ENCODE peak calls at places on chromosomes 1 and 21, in eight cellular contexts. W, N, U, J, P, X, H and T are unnamed samples. For H3K27me3 and H3K4me1, the result is how much of the 10 kb centered on the place peaks cover.

GRCh38 chr1:38258085-38258484 is 211.5 kb upstream of the POU3F1 start:
- DNase-seq in P (no peak), N (peak), H (no peak), X (no peak), U (no peak), W (no peak), J (no peak), T (no peak)

GRCh38 chr1:154539486-154540483 is 18.7 kb downstream of the UBE2Q1 start:
- DNase-seq in N (no peak), J (no peak), P (no peak), W (no peak), U (no peak), H (no peak), X (peak), T (no peak)

GRCh38 chr1:161907266-161907665 is 116.4 kb downstream of the OLFML2B start:
- DNase-seq in P (no peak), X (no peak), H (no peak), N (no peak), J (no peak), W (no peak), U (no peak), T (no peak)

GRCh38 chr1:12244078-12244477 is 14.2 kb downstream of the VPS13D start:
- DNase-seq in U (peak), J (no peak), W (peak), X (peak), N (no peak), H (no peak), P (peak), T (no peak)

GRCh38 chr1:5986018-5986417 is 6.2 kb downstream of the NPHP4 start:
- DNase-seq in X (no peak), U (no peak), H (no peak), P (no peak), J (no peak), N (no peak), W (no peak), T (no peak)

GRCh38 chr1:43586136-43586726 is 55.5 kb downstream of the PTPRF start:
- DNase-seq in U (no peak), W (no peak), J (no peak), X (no peak), N (no peak), H (no peak), P (no peak), T (no peak)

GRCh38 chr1:68358439-68358838 is 91.3 kb downstream of the RPE65 start:
- DNase-seq in P (no peak), J (no peak), N (no peak), W (no peak), H (no peak), U (no peak), X (no peak), T (no peak)

GRCh38 chr1:58576727-58577675 is at the start of gene TACSTD2:
- DNase-seq in P (no peak), U (peak), N (peak), H (no peak), X (no peak), J (no peak), W (peak), T (no peak)

GRCh38 chr1:33462449-33463164 is 9.8 kb upstream of the ZSCAN20 start:
- DNase-seq in P (no peak), N (no peak), X (no peak), J (no peak), H (no peak), U (no peak), W (no peak), T (no peak)

GRCh38 chr1:203648281-203648680 is 21.6 kb downstream of the ATP2B4 start:
- DNase-seq in U (no peak), X (no peak), W (no peak), N (no peak), H (no peak), J (no peak), P (no peak), T (no peak)

GRCh38 chr21:46024983-46025860 is 43.7 kb downstream of the COL6A1 start:
- DNase-seq in X (no peak), W (peak), N (no peak), P (peak), J (peak), U (peak), H (no peak), T (no peak)

GRCh38 chr1:12585536-12585935 is 32.5 kb downstream of the DHRS3 start:
- DNase-seq in W (no peak), N (peak), H (no peak), J (no peak), X (no peak), U (no peak), P (no peak), T (no peak)

GRCh38 chr1:46517932-46518498 is 28.4 kb downstream of the DMBX1 start:
- DNase-seq in N (peak), U (no peak), J (no peak), X (no peak), P (no peak), H (no peak), W (no peak), T (no peak)

GRCh38 chr1:229848762-229849677 is 218.0 kb upstream of the GALNT2 start:
- DNase-seq in J (no peak), U (peak), W (peak), P (peak), H (no peak), X (peak), N (no peak), T (no peak)

GRCh38 chr1:206682111-206682510 is 2.6 kb upstream of the MAPKAPK2 start:
- DNase-seq in J (no peak), N (no peak), W (no peak), X (no peak), P (no peak), H (no peak), U (no peak), T (no peak)
- H3K27me3 ChIP-seq in J (under half), N (under half), W (under half), X (under half), P (under half), H (under half), U (under half), T (under half)

DNA sequence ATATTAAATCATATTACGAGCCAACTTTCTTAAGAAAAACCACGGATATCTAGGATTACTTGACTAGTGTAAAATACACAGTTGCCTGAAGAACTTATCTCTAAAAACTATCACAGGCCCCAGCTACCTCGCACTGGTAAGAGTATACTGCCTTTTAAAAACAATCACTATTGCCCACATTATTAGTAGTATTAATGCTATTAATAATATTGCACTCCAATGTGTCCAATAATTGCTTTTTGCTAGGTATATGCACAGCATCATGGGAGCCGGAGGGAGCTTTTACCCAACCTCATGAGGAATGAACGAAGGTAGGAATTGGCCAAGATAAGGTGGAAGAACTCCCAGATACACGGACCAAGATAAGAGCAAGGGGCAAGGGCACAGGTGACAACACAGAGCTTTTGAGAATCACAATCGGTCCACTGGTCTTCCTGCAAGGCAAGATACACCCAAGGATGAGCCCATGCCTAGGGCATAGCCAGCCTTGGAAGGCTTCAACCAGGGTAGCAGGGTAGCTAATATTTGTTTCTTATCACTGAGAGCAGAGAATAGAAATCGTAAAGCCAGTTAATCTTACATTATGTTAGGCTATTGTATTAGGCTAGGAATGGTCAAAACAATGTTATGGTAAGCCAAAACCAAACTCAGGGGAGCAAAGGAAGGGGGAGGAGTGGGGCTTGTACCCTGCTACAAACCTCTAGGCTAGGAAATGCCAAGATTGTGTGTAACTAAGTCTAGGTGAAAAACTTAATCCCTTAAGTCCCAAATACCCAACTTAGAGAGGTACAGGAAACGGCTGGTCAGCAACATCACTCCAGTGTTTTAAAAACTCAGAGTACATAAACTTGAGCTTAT is 9.4 kb downstream of the GLUL start:
- DNase-seq in P (no peak), J (no peak), X (no peak), N (no peak), H (no peak), U (no peak), W (no peak), T (no peak)
- H3K4me1 ChIP-seq in P (under half), J (under half), X (under half), N (under half), H (under half), U (under half), W (under half), T (under half)

GRCh38 chr1:240598602-240599001 is 13.4 kb downstream of the GREM2 start:
- DNase-seq in X (no peak), H (no peak), P (no peak), J (no peak), U (no peak), W (no peak), N (no peak), T (no peak)

GRCh38 chr1:240595476-240595875 is 16.5 kb downstream of the GREM2 start:
- DNase-seq in U (no peak), W (no peak), X (no peak), P (no peak), J (no peak), H (no peak), N (no peak), T (no peak)

GRCh38 chr1:240599299-240599698 is 12.7 kb downstream of the GREM2 start:
- DNase-seq in W (no peak), H (no peak), P (no peak), N (no peak), J (no peak), U (no peak), X (no peak), T (no peak)

GRCh38 chr1:240598201-240598600 is 13.8 kb downstream of the GREM2 start:
- DNase-seq in J (no peak), U (peak), W (no peak), X (no peak), H (no peak), P (no peak), N (no peak), T (no peak)

GRCh38 chr1:240597153-240597745 is 14.7 kb downstream of the GREM2 start:
- DNase-seq in U (peak), P (no peak), N (no peak), H (no peak), W (no peak), X (no peak), J (no peak), T (no peak)
- H3K4me3 ChIP-seq in U (peak), P (no peak), N (peak), H (no peak), W (no peak), X (no peak), J (peak), T (no peak)

GRCh38 chr1:205048382-205048781 is 5.4 kb downstream of the CNTN2 start:
- DNase-seq in U (no peak), X (no peak), H (no peak), P (no peak), N (no peak), W (no peak), J (no peak), T (no peak)

GRCh38 chr1:205047764-205048231 is 4.8 kb downstream of the CNTN2 start:
- DNase-seq in P (peak), N (no peak), H (no peak), W (no peak), X (no peak), J (no peak), U (no peak), T (no peak)

GRCh38 chr1:205045146-205045545 is 2.1 kb downstream of the CNTN2 start:
- DNase-seq in J (no peak), P (no peak), U (no peak), H (no peak), N (no peak), W (no peak), X (no peak), T (no peak)

GRCh38 chr1:205044745-205045144 is 1.7 kb downstream of the CNTN2 start:
- DNase-seq in U (no peak), W (no peak), J (no peak), X (no peak), P (peak), H (no peak), N (no peak), T (no peak)

DNA sequence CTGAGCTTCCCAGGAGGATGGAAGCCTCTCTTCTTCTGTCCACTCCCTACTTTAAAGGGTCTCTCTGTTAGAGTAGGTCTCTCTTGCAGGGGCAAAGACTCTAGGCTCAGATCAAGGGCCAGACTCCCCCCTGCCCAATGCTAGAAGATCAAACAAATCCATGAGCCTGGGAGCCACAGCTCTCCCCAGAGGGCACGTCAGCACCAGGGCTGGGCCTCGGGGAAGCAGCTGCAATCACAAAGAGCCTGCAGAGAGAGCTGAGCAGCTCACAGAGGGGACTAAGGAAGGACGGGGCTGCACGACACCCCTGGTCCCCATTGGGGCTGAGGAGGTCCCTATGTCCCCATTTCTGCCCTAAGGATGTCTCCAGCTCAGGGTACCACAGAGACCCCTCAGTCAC is 3.9 kb downstream of the CNTN2 start:
- DNase-seq in N (no peak), W (no peak), H (no peak), P (no peak), X (no peak), U (no peak), J (no peak), T (no peak)
- H3K27me3 ChIP-seq in N (half or more), W (under half), H (under half), P (half or more), X (half or more), U (half or more), J (under half), T (under half)

DNA sequence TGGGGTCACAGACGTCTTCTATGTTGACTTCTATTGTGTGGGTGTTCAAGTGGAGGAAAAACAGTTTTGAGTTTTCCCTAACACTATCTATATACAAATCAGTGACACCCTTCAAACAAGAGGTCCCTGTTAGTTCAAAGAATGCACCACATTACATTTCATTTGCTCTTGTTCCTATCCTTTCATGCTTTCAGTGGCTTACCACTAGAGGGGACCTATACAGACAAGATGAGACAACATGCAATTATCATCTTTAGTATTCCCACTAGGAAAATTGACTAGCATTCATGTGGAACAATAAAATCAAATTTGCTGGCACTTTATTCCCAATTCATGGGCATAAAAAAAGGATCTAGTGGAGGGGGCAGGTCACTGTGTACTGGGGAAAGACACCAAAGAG is 13.3 kb upstream of the SIPA1L2 start:
- DNase-seq in J (no peak), P (no peak), H (no peak), N (no peak), W (no peak), U (no peak), X (no peak), T (no peak)
- H3K4me1 ChIP-seq in J (under half), P (under half), H (under half), N (under half), W (under half), U (under half), X (under half), T (under half)

GRCh38 chr1:109986054-109986444 is 1.5 kb downstream of the AHCYL1 start:
- DNase-seq in H (no peak), U (no peak), J (no peak), X (no peak), N (no peak), P (no peak), W (no peak), T (no peak)
- H3K4me3 ChIP-seq in H (peak), U (peak), J (peak), X (peak), N (peak), P (peak), W (peak), T (no peak)

GRCh38 chr1:918843-919242 is 4.9 kb upstream of the SAMD11 start:
- DNase-seq in P (no peak), W (no peak), U (no peak), J (no peak), H (no peak), N (no peak), X (no peak), T (no peak)

GRCh38 chr1:921011-921837 is 2.5 kb upstream of the SAMD11 start:
- DNase-seq in H (no peak), W (peak), N (peak), X (peak), P (peak), J (peak), U (peak), T (no peak)

GRCh38 chr1:920008-920407 is 3.7 kb upstream of the SAMD11 start:
- DNase-seq in U (no peak), H (no peak), P (no peak), J (no peak), N (peak), X (no peak), W (no peak), T (no peak)

GRCh38 chr1:919271-919872 is 4.4 kb upstream of the SAMD11 start:
- DNase-seq in U (no peak), J (no peak), P (no peak), X (no peak), W (no peak), H (no peak), N (peak), T (no peak)

GRCh38 chr1:920506-920905 is 3.2 kb upstream of the SAMD11 start:
- DNase-seq in W (no peak), J (no peak), N (no peak), U (no peak), P (no peak), X (peak), H (no peak), T (no peak)
- H3K27me3 ChIP-seq in W (under half), J (under half), N (half or more), U (under half), P (under half), X (under half), H (under half), T (under half)

GRCh38 chr1:27590917-27591508 is 12.9 kb downstream of the AHDC1 start:
- DNase-seq in U (no peak), H (no peak), W (no peak), J (no peak), N (no peak), X (no peak), P (no peak), T (no peak)

GRCh38 chr1:27592191-27592590 is 11.8 kb downstream of the AHDC1 start:
- DNase-seq in N (no peak), X (no peak), H (no peak), U (no peak), W (no peak), J (no peak), P (no peak), T (no peak)

GRCh38 chr1:27589841-27590426 is 14.0 kb downstream of the AHDC1 start:
- DNase-seq in P (peak), N (peak), J (peak), X (no peak), H (no peak), W (no peak), U (no peak), T (no peak)

GRCh38 chr1:27592600-27593340 is 11.2 kb downstream of the AHDC1 start:
- DNase-seq in U (no peak), W (no peak), X (no peak), P (peak), N (no peak), H (no peak), J (no peak), T (no peak)

GRCh38 chr1:27591622-27592021 is 12.3 kb downstream of the AHDC1 start:
- DNase-seq in H (no peak), X (no peak), U (peak), W (no peak), P (no peak), N (no peak), J (no peak), T (no peak)
- H3K4me1 ChIP-seq in H (under half), X (under half), U (half or more), W (under half), P (half or more), N (half or more), J (half or more), T (under half)